ENCODE peak calls at places on chromosomes 13 and 19, in nine cellular contexts. O, A, X, B, S, V, E, H and R are unnamed samples.

GRCh38 chr19:4443966-4444764 is 13.4 kb downstream of the UBXN6 start:
- DNase-seq in O (no peak), A (no peak), X (no peak), B (no peak), S (no peak), V (no peak), E (no peak), H (no peak), R (no peak)

GRCh38 chr19:44718441-44719261 is 19.7 kb downstream of the CEACAM16 start:
- DNase-seq in O (peak; percentile 78), A (peak; percentile 74), X (no peak), B (peak; percentile 91), S (peak; percentile 56), V (no peak), E (peak; percentile 91), H (no peak), R (no peak)

GRCh38 chr13:99288069-99288468 is 19.1 kb downstream of the GPR183 start:
- DNase-seq in O (no peak), A (no peak), X (no peak), B (no peak), S (no peak), V (no peak), E (no peak), H (no peak), R (no peak)

GRCh38 chr13:64579331-64579730 is 2650.8 kb downstream of the PCDH9 start:
- DNase-seq in O (no peak), A (no peak), X (no peak), B (no peak), S (no peak), V (no peak), E (no peak), H (no peak), R (no peak)

GRCh38 chr13:114031631-114032030 is 57.8 kb upstream of the C13orf46 start:
- DNase-seq in O (no peak), A (no peak), X (no peak), B (peak; percentile 47), S (no peak), V (no peak), E (no peak), H (no peak), R (no peak)

GRCh38 chr19:2602391-2603181 is 99.9 kb downstream of the GNG7 start:
- DNase-seq in O (peak; percentile 98), A (peak; percentile 86), X (no peak), B (peak; percentile 89), S (peak; percentile 81), V (no peak), E (peak; percentile 92), H (peak; percentile 46), R (no peak)

GRCh38 chr19:38852231-38853044 is 2.7 kb upstream of the HNRNPL start:
- DNase-seq in O (peak; percentile 83), A (peak; percentile 86), X (peak; percentile 54), B (peak; percentile 79), S (peak; percentile 79), V (peak; percentile 51), E (peak; percentile 79), H (peak; percentile 64), R (peak; percentile 49)

GRCh38 chr13:42038661-42039456 is 9.6 kb upstream of the DGKH start:
- DNase-seq in O (no peak), A (no peak), X (no peak), B (no peak), S (peak; percentile 28), V (no peak), E (no peak), H (no peak), R (no peak)

GRCh38 chr13:38637576-38637975 is 49.3 kb upstream of the FREM2 start:
- DNase-seq in O (no peak), A (no peak), X (no peak), B (no peak), S (no peak), V (no peak), E (no peak), H (no peak), R (no peak)

GRCh38 chr19:35977446-35978222 is 17.4 kb upstream of the SDHAF1 start:
- DNase-seq in O (no peak), A (no peak), X (no peak), B (no peak), S (no peak), V (peak; percentile 46), E (no peak), H (no peak), R (no peak)

GRCh38 chr19:54325194-54325621 is 12.2 kb upstream of the LILRA5 start:
- DNase-seq in O (no peak), A (peak; percentile 34), X (peak; percentile 50), B (no peak), S (peak; percentile 8), V (peak; percentile 62), E (no peak), H (peak; percentile 10), R (peak; percentile 59)

GRCh38 chr19:30388327-30388726 is 16.1 kb downstream of the ZNF536 start:
- DNase-seq in O (no peak), A (no peak), X (no peak), B (no peak), S (no peak), V (no peak), E (no peak), H (no peak), R (no peak)

GRCh38 chr13:75533866-75534265 is 3.8 kb downstream of the COMMD6 start:
- DNase-seq in O (no peak), A (no peak), X (no peak), B (no peak), S (no peak), V (no peak), E (no peak), H (no peak), R (no peak)

GRCh38 chr13:70814684-70815083 is 706.4 kb upstream of the KLHL1 start:
- DNase-seq in O (no peak), A (no peak), X (no peak), B (no peak), S (no peak), V (no peak), E (no peak), H (no peak), R (no peak)

GRCh38 chr13:33537691-33538090 is 252.1 kb upstream of the STARD13 start:
- DNase-seq in O (no peak), A (no peak), X (no peak), B (no peak), S (no peak), V (no peak), E (no peak), H (no peak), R (no peak)
- H3K4me1 ChIP-seq in O (peaks cover 8% of the 10 kb centered on the region), A (peaks cover 13% of the 10 kb centered on the region), X (peaks cover 20% of the 10 kb centered on the region), B (peaks cover 5% of the 10 kb centered on the region), S (peaks cover 12% of the 10 kb centered on the region), V (peaks cover 14% of the 10 kb centered on the region), E (peaks cover 2% of the 10 kb centered on the region), H (no peaks in the 10 kb centered on the region), R (peaks cover 21% of the 10 kb centered on the region)

DNA sequence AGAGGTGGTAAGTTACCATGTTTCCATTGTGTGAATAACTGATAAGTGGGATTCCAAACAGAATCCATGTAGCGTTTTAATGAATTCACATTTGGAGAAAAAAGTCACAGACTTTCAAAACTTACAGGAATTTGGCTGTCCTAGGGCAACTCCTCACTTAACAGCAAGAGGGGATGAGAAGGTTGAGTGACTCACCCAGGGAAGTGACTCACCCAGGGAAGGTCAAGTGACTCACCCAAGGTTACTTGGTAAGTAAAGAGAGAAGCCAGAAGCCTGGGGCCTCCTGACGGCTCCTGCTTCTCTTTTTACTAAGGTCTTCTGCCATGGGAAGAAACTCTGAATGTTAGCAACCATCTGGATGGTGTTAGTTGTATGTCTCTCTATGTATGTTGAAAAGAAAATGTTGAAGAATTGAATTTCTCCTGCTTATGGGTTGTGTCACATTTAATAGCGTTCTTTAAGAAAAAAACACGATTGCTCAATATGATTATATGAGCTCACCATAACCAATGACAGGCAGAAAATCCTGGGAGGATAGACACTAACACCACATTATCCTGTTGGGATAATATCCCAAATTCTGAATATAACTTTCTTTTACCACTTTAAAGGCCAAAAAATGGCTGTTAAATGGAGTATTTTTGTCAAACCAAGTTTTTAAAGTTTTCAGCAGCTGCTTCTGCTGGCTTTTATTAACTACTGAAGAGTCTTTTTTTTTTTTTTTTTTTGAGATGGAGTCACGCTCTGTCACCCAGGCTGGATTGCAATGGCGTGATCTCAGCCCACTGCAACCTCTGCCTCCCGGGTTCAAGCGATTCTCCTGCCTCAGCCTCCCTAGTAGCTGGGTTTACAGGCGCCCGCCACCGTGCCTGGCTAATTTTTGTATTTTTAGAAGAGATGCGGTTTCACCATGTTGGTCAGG is 195.6 kb downstream of the GGACT start:
- DNase-seq in O (peak; percentile 90), A (no peak), X (no peak), B (peak; percentile 60), S (peak; percentile 100), V (peak; percentile 17), E (peak; percentile 86), H (peak; percentile 94), R (no peak)
- H3K27ac ChIP-seq in O (peak overlapping the region; percentile 48), A (peak overlapping the region; percentile 55), X (no peak overlapping the region), B (peak overlapping the region; percentile 58), S (peak overlapping the region; percentile 99), V (no peak overlapping the region), E (no peak overlapping the region), H (peak overlapping the region; percentile 42), R (no peak overlapping the region)

GRCh38 chr19:50668416-50669318 is 19.4 kb downstream of the C19orf81 start:
- DNase-seq in O (no peak), A (no peak), X (no peak), B (no peak), S (no peak), V (no peak), E (no peak), H (no peak), R (no peak)

GRCh38 chr19:50667759-50668231 is 18.6 kb downstream of the C19orf81 start:
- DNase-seq in O (no peak), A (no peak), X (no peak), B (no peak), S (no peak), V (no peak), E (no peak), H (no peak), R (no peak)

GRCh38 chr19:50667177-50667758 is 18.0 kb downstream of the C19orf81 start:
- DNase-seq in O (no peak), A (no peak), X (no peak), B (no peak), S (no peak), V (no peak), E (no peak), H (no peak), R (no peak)

GRCh38 chr19:50669319-50670101 is 20.3 kb downstream of the C19orf81 start:
- DNase-seq in O (no peak), A (no peak), X (no peak), B (no peak), S (peak; percentile 15), V (peak; percentile 48), E (no peak), H (no peak), R (no peak)

GRCh38 chr19:50670102-50670380 is 20.8 kb downstream of the C19orf81 start:
- DNase-seq in O (no peak), A (no peak), X (no peak), B (no peak), S (no peak), V (no peak), E (no peak), H (no peak), R (no peak)
- H3K27me3 ChIP-seq in O (peaks cover 81% of the 10 kb centered on the region), A (peaks cover 46% of the 10 kb centered on the region), X (peaks cover 13% of the 10 kb centered on the region), B (peaks cover 64% of the 10 kb centered on the region), S (peaks cover 55% of the 10 kb centered on the region), V (no peaks in the 10 kb centered on the region), E (no peaks in the 10 kb centered on the region), H (peaks cover 30% of the 10 kb centered on the region), R (no peaks in the 10 kb centered on the region)

DNA sequence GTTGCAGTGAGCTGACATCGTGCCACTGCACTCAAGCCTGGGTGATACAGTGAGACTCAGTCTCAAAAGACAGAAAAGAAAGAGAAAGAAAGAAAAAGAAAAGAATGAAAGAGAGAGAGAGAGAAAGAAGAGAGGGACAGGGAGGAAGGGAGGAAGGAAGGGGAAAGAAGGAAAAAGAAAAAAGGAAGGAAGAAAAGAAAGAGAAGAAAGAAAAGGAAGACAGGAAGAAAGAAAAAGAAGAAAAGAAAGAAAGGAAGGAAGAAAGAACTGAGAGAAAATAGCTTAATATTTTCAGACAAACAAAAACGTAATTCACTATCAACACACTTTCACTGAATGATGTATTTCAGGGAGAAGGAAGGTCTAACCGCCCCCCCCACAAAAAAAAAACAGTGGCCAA is 39.3 kb downstream of the ESD start:
- DNase-seq in O (no peak), A (no peak), X (no peak), B (no peak), S (no peak), V (no peak), E (no peak), H (no peak), R (no peak)
- H3K4me1 ChIP-seq in O (peaks cover 34% of the 10 kb centered on the region), A (peaks cover 8% of the 10 kb centered on the region), X (no peaks in the 10 kb centered on the region), B (no peaks in the 10 kb centered on the region), S (no peaks in the 10 kb centered on the region), V (peaks cover 2% of the 10 kb centered on the region), E (peaks cover 1% of the 10 kb centered on the region), H (peaks cover 5% of the 10 kb centered on the region), R (no peaks in the 10 kb centered on the region)